ENCODE peak calls at places on chromosome 2, in six cellular contexts. M, O, B, N, P and A are unnamed samples. For H3K4me1, the result is how much of the 10 kb centered on the place peaks cover.

GRCh38 chr2:189360861-189361260 is 80.4 kb upstream of the WDR75 start:
- DNase-seq in M (no peak), O (no peak), B (no peak), N (no peak), P (no peak), A (no peak)

GRCh38 chr2:27705851-27706622 is 42.3 kb downstream of the SLC4A1AP start:
- DNase-seq in M (peak), O (peak), B (no peak), N (peak), P (peak), A (peak)

GRCh38 chr2:209519911-209520310 is 96.1 kb downstream of the MAP2 start:
- DNase-seq in M (no peak), O (no peak), B (no peak), N (no peak), P (no peak), A (no peak)

GRCh38 chr2:62708751-62709150 is 3.2 kb downstream of the EHBP1 start:
- DNase-seq in M (no peak), O (no peak), B (no peak), N (no peak), P (no peak), A (no peak)

GRCh38 chr2:96116879-96117533 is 635 bp upstream of the ADRA2B start:
- DNase-seq in M (peak), O (peak), B (peak), N (peak), P (peak), A (peak)

GRCh38 chr2:151111599-151112278 is 149.9 kb downstream of the RBM43 start:
- DNase-seq in M (peak), O (peak), B (no peak), N (no peak), P (no peak), A (no peak)

GRCh38 chr2:60297296-60298010 is 256.0 kb downstream of the BCL11A start:
- DNase-seq in M (no peak), O (no peak), B (no peak), N (peak), P (no peak), A (peak)

GRCh38 chr2:8543065-8543411 is 138.8 kb upstream of the ID2 start:
- DNase-seq in M (no peak), O (no peak), B (peak), N (no peak), P (no peak), A (no peak)

GRCh38 chr2:85975581-85975980 is 86.8 kb upstream of the ST3GAL5 start:
- DNase-seq in M (no peak), O (no peak), B (no peak), N (no peak), P (no peak), A (peak)

GRCh38 chr2:85243101-85244072 is 84.4 kb downstream of the TGOLN2 start:
- DNase-seq in M (peak), O (peak), B (no peak), N (no peak), P (no peak), A (peak)

GRCh38 chr2:33791625-33792024 is 192.5 kb upstream of the FAM98A start:
- DNase-seq in M (no peak), O (peak), B (no peak), N (no peak), P (no peak), A (no peak)

GRCh38 chr2:99984781-99985525 is 157.4 kb downstream of the AFF3 start:
- DNase-seq in M (peak), O (no peak), B (no peak), N (no peak), P (no peak), A (no peak)

GRCh38 chr2:88245109-88245508 is 75.0 kb downstream of the THNSL2 start:
- DNase-seq in M (no peak), O (no peak), B (no peak), N (no peak), P (no peak), A (no peak)

GRCh38 chr2:182740681-182741080 is 24.6 kb downstream of the DNAJC10 start:
- DNase-seq in M (no peak), O (no peak), B (no peak), N (no peak), P (no peak), A (no peak)

GRCh38 chr2:38665854-38666577 is at the start of gene GALM:
- DNase-seq in M (peak), O (peak), B (peak), N (peak), P (peak), A (peak)

GRCh38 chr2:33166287-33166881 is 219.6 kb downstream of the LTBP1 start:
- DNase-seq in M (peak), O (no peak), B (no peak), N (no peak), P (no peak), A (no peak)

GRCh38 chr2:145815933-145816332 is 1296.0 kb upstream of the ZEB2 start:
- DNase-seq in M (no peak), O (no peak), B (no peak), N (no peak), P (no peak), A (no peak)

GRCh38 chr2:151347294-151347693 is 10.1 kb upstream of the TNFAIP6 start:
- DNase-seq in M (no peak), O (no peak), B (no peak), N (no peak), P (no peak), A (no peak)

GRCh38 chr2:133892352-133892913 is 324.2 kb upstream of the NCKAP5 start:
- DNase-seq in M (no peak), O (no peak), B (no peak), N (no peak), P (no peak), A (no peak)

GRCh38 chr2:81206216-81206615 is 901.7 kb upstream of the LRRTM1 start:
- DNase-seq in M (no peak), O (no peak), B (no peak), N (no peak), P (no peak), A (no peak)

GRCh38 chr2:150387586-150388288 is 99.7 kb downstream of the RND3 start:
- DNase-seq in M (no peak), O (no peak), B (no peak), N (no peak), P (no peak), A (no peak)

GRCh38 chr2:216695401-216695821 is at the start of gene IGFBP5:
- DNase-seq in M (peak), O (no peak), B (no peak), N (peak), P (peak), A (peak)

GRCh38 chr2:132911726-132912724 is 242.0 kb upstream of the LYPD1 start:
- DNase-seq in M (peak), O (peak), B (no peak), N (no peak), P (no peak), A (peak)

GRCh38 chr2:108988796-108989713 is at the start of gene EDAR:
- DNase-seq in M (peak), O (peak), B (no peak), N (peak), P (peak), A (peak)

GRCh38 chr2:85560812-85561279 is 447 bp downstream of the GGCX start:
- DNase-seq in M (no peak), O (no peak), B (no peak), N (no peak), P (no peak), A (no peak)

GRCh38 chr2:160752475-160753330 is 259.1 kb upstream of the RBMS1 start:
- DNase-seq in M (peak), O (peak), B (no peak), N (no peak), P (no peak), A (no peak)

GRCh38 chr2:165576409-165576808 is 106.9 kb downstream of the CSRNP3 start:
- DNase-seq in M (no peak), O (no peak), B (no peak), N (no peak), P (no peak), A (no peak)

GRCh38 chr2:182594286-182594685 is 121.8 kb upstream of the DNAJC10 start:
- DNase-seq in M (peak), O (no peak), B (no peak), N (no peak), P (no peak), A (no peak)

GRCh38 chr2:12106440-12107080 is 360.1 kb downstream of the LPIN1 start:
- DNase-seq in M (peak), O (peak), B (no peak), N (peak), P (peak), A (peak)

GRCh38 chr2:145277922-145278321 is 758.0 kb upstream of the ZEB2 start:
- DNase-seq in M (no peak), O (no peak), B (no peak), N (no peak), P (no peak), A (no peak)

GRCh38 chr2:241760301-241760771 is 16.3 kb upstream of the GAL3ST2 start:
- DNase-seq in M (no peak), O (no peak), B (no peak), N (no peak), P (no peak), A (no peak)

GRCh38 chr2:159614534-159615186 is 1.7 kb downstream of the BAZ2B start:
- DNase-seq in M (no peak), O (no peak), B (no peak), N (no peak), P (no peak), A (no peak)

GRCh38 chr2:79619442-79619841 is 106.6 kb downstream of the CTNNA2 start:
- DNase-seq in M (no peak), O (no peak), B (no peak), N (no peak), P (no peak), A (no peak)

GRCh38 chr2:160741815-160742214 is 248.2 kb upstream of the RBMS1 start:
- DNase-seq in M (no peak), O (no peak), B (no peak), N (no peak), P (no peak), A (no peak)

GRCh38 chr2:72788756-72789155 is 37.1 kb downstream of the EXOC6B start:
- DNase-seq in M (peak), O (peak), B (no peak), N (no peak), P (no peak), A (no peak)

GRCh38 chr2:201575971-201576370 is 67.3 kb downstream of the TMEM237 start:
- DNase-seq in M (no peak), O (no peak), B (no peak), N (no peak), P (no peak), A (no peak)

GRCh38 chr2:44429034-44429433 is 67.3 kb downstream of the CAMKMT start:
- DNase-seq in M (peak), O (peak), B (no peak), N (no peak), P (no peak), A (no peak)

GRCh38 chr2:45382744-45383143 is 228.3 kb downstream of the SRBD1 start:
- DNase-seq in M (peak), O (no peak), B (no peak), N (no peak), P (no peak), A (no peak)

GRCh38 chr2:102081600-102081999 is 60.9 kb upstream of the IL1R1 start:
- DNase-seq in M (no peak), O (no peak), B (no peak), N (no peak), P (no peak), A (no peak)

GRCh38 chr2:17539596-17539992 is 902 bp upstream of the VSNL1 start:
- DNase-seq in M (peak), O (no peak), B (no peak), N (peak), P (no peak), A (peak)
- H3K27ac ChIP-seq in M (no peak), O (no peak), B (peak), N (peak), P (peak), A (peak)

GRCh38 chr2:197806317-197806633 is 1.9 kb downstream of the PLCL1 start:
- DNase-seq in M (peak), O (no peak), B (no peak), N (no peak), P (no peak), A (no peak)
- TF ChIP-seq CTCF in M (no peak), O (no peak), B (no peak), N (no peak), P (no peak), A (no peak)

DNA sequence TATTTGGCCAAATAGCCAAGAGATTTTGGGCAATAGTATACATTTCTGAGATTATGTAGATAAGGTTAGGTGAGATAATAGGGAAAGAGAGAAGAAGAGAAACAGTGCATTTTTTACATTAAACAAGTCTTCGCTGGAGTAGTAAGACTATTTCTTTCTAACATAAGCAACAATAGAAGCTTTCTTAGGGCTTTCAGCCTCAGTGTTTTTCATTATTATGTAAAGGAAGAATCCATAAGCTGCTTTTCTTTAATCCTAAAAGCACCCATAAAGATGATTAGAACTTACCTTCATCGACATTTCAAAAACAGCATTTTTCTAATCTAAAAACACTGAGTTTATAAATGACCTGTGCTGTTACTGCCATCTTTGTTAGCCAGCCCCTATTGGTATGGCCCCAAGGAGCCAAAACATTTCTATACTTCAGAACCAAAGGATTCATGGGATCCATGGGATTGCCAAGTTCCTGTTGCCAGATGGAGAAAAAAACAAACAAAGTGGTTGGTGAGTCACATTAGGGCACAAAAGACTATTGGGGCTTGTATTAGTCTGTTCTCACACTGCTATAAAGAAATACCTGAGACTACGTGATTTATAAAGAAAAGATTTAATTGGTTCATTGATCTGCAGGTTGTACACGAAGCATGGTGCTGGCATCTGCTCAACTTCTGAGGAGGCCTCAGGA is 88.2 kb downstream of the SCG2 start:
- DNase-seq in M (no peak), O (peak), B (no peak), N (no peak), P (no peak), A (no peak)
- H3K4me1 ChIP-seq in M (under half), O (under half), B (under half), N (under half), P (under half), A (under half)

GRCh38 chr2:42828487-42829416 is 36.4 kb upstream of the HAAO start:
- DNase-seq in M (peak), O (peak), B (peak), N (peak), P (peak), A (peak)
- H3K27ac ChIP-seq in M (no peak), O (peak), B (no peak), N (no peak), P (peak), A (no peak)

GRCh38 chr2:94966689-94967088 is 58.8 kb upstream of the MAL start:
- DNase-seq in M (no peak), O (no peak), B (no peak), N (no peak), P (no peak), A (no peak)

GRCh38 chr2:94958245-94958644 is 67.3 kb upstream of the MAL start:
- DNase-seq in M (no peak), O (no peak), B (no peak), N (no peak), P (no peak), A (no peak)

GRCh38 chr2:94960266-94960665 is 65.2 kb upstream of the MAL start:
- DNase-seq in M (no peak), O (no peak), B (no peak), N (no peak), P (no peak), A (no peak)

GRCh38 chr2:94960751-94961150 is 64.8 kb upstream of the MAL start:
- DNase-seq in M (no peak), O (no peak), B (no peak), N (no peak), P (no peak), A (no peak)

DNA sequence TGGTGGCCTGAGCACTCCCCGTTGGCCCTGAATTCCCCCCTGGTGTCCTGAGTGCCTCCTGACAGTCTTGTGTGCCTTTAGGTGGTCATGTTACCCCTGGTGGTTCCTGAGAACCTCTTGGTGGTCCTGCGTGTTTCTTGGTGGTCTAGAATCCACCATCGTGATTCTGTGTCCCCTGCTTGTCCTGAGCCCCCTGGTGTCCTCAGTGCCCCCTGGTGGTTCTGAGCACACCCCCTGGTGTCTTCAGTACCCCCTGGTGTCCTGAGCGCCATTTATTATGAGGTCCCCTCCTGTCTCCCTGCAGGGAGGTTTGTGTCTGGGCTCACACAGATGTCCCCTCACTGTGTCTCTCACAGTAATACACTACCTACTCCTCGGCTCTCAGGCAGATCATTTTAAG is 61.3 kb upstream of the MAL start:
- DNase-seq in M (no peak), O (no peak), B (no peak), N (no peak), P (no peak), A (no peak)
- TF ChIP-seq CTCF in M (no peak), O (no peak), B (no peak), N (no peak), P (no peak), A (no peak)

DNA sequence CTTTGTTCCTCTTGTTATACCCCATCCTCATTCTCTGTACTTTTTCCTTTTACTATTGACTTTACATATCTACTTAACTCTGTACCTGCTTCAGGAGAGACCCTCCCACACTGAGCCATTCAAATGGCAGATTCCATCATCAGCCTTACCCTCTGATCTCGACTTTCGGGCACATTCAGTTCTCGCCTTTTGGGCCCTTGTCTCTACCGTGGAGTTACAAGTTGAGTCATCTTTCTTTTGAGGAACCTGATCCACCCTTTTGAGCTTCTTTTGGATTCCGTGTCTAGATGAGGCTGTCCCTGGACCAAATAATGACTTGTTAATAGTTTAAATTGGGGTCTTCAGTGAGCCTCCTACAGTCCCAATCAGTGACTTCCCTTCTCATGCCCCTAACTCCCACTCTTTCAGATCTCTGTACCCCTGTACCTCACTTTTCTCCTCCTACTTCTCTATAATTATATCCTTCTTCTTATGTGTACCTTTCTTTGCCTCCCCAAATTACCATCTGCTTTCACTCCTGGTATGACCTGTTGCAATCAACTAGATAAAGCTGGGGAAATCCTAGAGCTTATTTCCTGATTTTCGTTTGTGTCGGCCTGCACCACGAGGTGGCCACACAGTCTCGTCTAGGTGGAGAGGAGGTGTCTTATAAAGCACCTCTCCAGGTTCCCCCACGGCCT is 17.2 kb downstream of the SP110 start:
- DNase-seq in M (no peak), O (no peak), B (no peak), N (no peak), P (no peak), A (no peak)
- H3K4me1 ChIP-seq in M (under half), O (under half), B (under half), N (under half), P (under half), A (under half)